ENCODE peak calls at places on chromosomes 7 and 10, in six cellular contexts. U is cardiac fibroblast, Z is AG10803, X is adrenal gland, N is epithelial cell of esophagus, E is small intestine. O is an unnamed sample.

GRCh38 chr10:112221545-112221944 is 38.0 kb upstream of the GPAM start:
- DNase-seq in U (no peak), Z (peak; percentile 34), X (no peak), N (peak; percentile 37), E (no peak), O (no peak)

GRCh38 chr10:127977368-127978009 is 70.6 kb downstream of the PTPRE start:
- DNase-seq in U (peak; percentile 78), Z (peak; percentile 73), X (peak; percentile 93), N (peak; percentile 52), E (no peak), O (peak; percentile 64)

GRCh38 chr10:79146611-79147130 is 77.9 kb downstream of the ZMIZ1 start:
- DNase-seq in U (no peak), Z (peak; percentile 80), X (peak; percentile 94), N (no peak), E (no peak), O (peak; percentile 78)

GRCh38 chr7:142583424-142583823 is 165.8 kb upstream of the PRSS1 start:
- DNase-seq in U (peak; percentile 53), Z (peak; percentile 68), X (peak; percentile 58), N (peak; percentile 96), E (no peak), O (no peak)

GRCh38 chr7:152451356-152451755 is 15.6 kb upstream of the KMT2C start:
- DNase-seq in U (no peak), Z (no peak), X (no peak), N (no peak), E (no peak), O (no peak)

GRCh38 chr10:88157981-88158465 is 294.6 kb downstream of the PTEN start:
- DNase-seq in U (peak; percentile 83), Z (peak; percentile 87), X (peak; percentile 43), N (peak; percentile 76), E (peak; percentile 13), O (no peak)

GRCh38 chr7:148118371-148118770 is 472.2 kb upstream of the C7orf33 start:
- DNase-seq in U (no peak), Z (peak; percentile 25), X (no peak), N (no peak), E (no peak), O (no peak)

GRCh38 chr10:30199376-30200018 is 140.1 kb upstream of the JCAD start:
- DNase-seq in U (no peak), Z (no peak), X (no peak), N (peak; percentile 62), E (no peak), O (no peak)

GRCh38 chr10:10141983-10142382 is 875.7 kb upstream of the CELF2 start:
- DNase-seq in U (no peak), Z (no peak), X (no peak), N (no peak), E (no peak), O (no peak)

GRCh38 chr10:36023939-36024338 is 381.8 kb upstream of the FZD8 start:
- DNase-seq in U (peak; percentile 72), Z (peak; percentile 95), X (peak; percentile 32), N (peak; percentile 90), E (no peak), O (no peak)

GRCh38 chr10:71443676-71444075 is 47.0 kb downstream of the CDH23 start:
- DNase-seq in U (no peak), Z (no peak), X (no peak), N (no peak), E (no peak), O (no peak)

GRCh38 chr7:130063036-130063435 is 7.3 kb upstream of the KLHDC10 start:
- DNase-seq in U (peak; percentile 54), Z (peak; percentile 19), X (peak; percentile 78), N (peak; percentile 40), E (peak; percentile 17), O (peak; percentile 51)

GRCh38 chr10:5424751-5425150 is 12.4 kb downstream of the NET1 start:
- DNase-seq in U (no peak), Z (no peak), X (no peak), N (no peak), E (no peak), O (no peak)

GRCh38 chr7:100432053-100432452 is 2.4 kb downstream of the MEPCE start:
- DNase-seq in U (no peak), Z (no peak), X (no peak), N (no peak), E (no peak), O (no peak)

DNA sequence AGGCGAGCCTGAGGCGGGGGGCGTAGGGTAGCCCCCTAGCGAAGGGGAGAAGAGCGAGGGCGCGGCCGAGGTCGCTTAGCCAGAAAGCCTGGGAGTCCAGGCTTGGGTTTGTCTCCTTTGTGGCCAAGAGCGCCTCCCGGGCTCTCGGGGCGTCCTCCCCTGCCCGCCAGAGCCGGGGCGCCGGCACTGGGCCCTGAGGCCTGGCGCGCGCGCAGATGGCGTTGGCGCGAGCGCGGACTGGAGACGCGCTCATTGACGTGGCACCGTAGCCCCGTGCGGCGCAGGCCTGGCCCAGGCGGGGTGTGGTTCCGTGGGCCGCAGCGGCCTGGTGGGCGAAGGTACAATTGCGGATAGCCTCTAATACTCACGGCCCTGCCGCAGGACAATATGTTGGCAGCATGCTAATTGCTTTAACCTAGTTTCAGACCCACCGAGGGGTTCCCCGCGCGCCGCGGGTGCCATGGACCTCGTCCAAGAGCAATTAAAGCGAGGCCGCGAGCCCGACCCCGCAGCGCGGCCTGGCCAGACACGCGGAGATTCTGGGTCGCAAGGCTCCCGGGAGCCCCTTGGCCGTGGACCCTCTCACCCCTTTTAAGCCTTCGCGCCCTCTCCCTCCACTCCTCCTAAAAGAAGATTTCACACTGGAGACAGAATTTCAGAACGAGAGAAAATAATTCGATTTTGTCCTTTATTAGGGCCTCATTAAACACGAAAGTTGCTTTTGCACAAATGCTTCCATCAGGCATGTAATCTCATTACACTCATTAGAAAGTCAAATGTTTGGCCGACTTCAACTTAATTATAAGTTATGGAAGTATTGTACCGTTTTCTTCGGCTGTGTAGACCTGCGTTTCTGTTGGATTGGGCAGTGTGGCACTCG is 3.1 kb downstream of the PTF1A start:
- DNase-seq in U (no peak), Z (no peak), X (no peak), N (no peak), E (no peak), O (no peak)
- H3K4me3 ChIP-seq in U (no peak overlapping the region), Z (no peak overlapping the region), X (no peak overlapping the region), N (no peak overlapping the region), E (no peak overlapping the region), O (no peak overlapping the region)

DNA sequence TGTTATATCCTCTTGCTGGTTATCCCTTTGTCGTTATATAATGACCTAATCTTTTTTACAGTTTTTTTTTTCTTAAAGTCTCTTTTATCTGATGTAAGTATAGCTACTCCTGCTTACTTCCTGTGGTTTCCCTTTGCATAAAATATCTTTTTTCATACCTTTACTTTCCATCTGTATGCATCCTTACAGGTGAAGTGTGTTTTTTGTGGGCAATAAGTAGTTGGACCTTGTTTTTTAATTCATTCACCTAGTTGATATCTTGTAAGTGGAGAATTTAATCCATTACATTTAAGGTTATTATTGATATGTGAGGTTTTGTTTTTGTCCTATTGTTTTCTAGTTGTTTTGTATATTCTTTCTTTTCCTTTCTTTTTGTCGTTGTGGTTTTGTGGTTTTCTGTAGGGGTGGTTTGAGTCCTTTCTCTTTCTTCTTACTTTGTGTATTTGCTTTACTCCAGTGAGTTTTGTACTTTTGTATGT is 168.6 kb downstream of the MLLT10 start:
- DNase-seq in U (no peak), Z (no peak), X (no peak), N (no peak), E (no peak), O (no peak)
- H3K4me3 ChIP-seq in U (no peak overlapping the region), Z (no peak overlapping the region), X (no peak overlapping the region), N (no peak overlapping the region), E (no peak overlapping the region), O (no peak overlapping the region)

GRCh38 chr10:92594194-92594593 is 1.3 kb downstream of the KIF11 start:
- DNase-seq in U (no peak), Z (no peak), X (no peak), N (no peak), E (peak; percentile 7), O (no peak)
- H3K4me3 ChIP-seq in U (peak overlapping the region; percentile 85), Z (peak overlapping the region; percentile 80), X (no peak overlapping the region), N (peak overlapping the region; percentile 88), E (no peak overlapping the region), O (no peak overlapping the region)

GRCh38 chr7:57437581-57437980 is 12.4 kb upstream of the ZNF716 start:
- DNase-seq in U (no peak), Z (no peak), X (no peak), N (no peak), E (no peak), O (peak; percentile 14)

GRCh38 chr7:57427594-57427993 is 22.4 kb upstream of the ZNF716 start:
- DNase-seq in U (no peak), Z (no peak), X (no peak), N (no peak), E (no peak), O (peak; percentile 25)

GRCh38 chr7:57427146-57427545 is 22.8 kb upstream of the ZNF716 start:
- DNase-seq in U (no peak), Z (no peak), X (no peak), N (no peak), E (no peak), O (peak; percentile 25)

GRCh38 chr7:57438244-57438643 is 11.7 kb upstream of the ZNF716 start:
- DNase-seq in U (no peak), Z (no peak), X (no peak), N (no peak), E (no peak), O (peak; percentile 7)

DNA sequence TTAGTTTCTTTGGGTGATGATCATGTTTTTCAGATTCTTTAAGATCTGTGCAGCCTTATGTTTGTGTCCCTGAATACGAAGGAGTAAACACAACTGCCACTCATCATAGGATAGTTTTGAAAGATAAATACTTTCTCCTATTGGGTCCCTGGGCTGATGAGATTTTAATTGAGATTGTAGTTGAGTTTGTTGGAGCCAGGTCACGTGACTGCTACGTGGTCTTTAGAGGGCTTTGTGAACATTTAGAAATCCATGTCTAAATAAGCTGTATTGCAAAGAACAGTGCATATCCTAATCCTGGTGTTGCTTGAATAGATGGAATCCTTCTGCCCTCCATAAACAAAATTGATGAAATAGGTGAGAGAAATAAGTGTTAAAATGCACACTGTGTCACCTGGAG is 17.4 kb upstream of the ZNF716 start:
- DNase-seq in U (no peak), Z (no peak), X (no peak), N (no peak), E (no peak), O (no peak)
- H3K4me3 ChIP-seq in U (no peak overlapping the region), Z (no peak overlapping the region), X (no peak overlapping the region), N (no peak overlapping the region), E (no peak overlapping the region), O (no peak overlapping the region)

DNA sequence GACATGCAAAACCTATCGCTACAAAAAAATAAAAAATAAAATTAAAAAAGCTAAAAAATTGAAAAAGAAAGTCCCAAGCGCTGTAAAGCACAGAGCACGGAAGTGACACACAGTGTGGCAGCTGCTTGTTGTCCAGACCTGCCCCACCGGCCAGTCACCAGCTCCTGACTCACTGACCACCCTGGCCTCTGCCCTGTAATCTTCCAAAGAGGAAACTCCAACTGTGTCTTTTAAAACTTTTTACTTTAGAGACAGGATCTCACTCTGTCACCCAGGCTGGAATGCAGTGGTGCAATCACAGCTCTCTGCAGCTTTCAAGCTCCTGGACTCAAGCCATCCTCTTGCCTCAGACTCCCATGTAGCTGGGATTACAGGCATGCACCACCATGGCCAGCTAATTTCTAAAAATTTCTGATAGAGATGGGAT is 23.6 kb downstream of the GNA12 start:
- DNase-seq in U (peak; percentile 97), Z (peak; percentile 97), X (peak; percentile 94), N (peak; percentile 92), E (no peak), O (peak; percentile 79)
- H3K4me3 ChIP-seq in U (no peak overlapping the region), Z (no peak overlapping the region), X (no peak overlapping the region), N (no peak overlapping the region), E (no peak overlapping the region), O (no peak overlapping the region)

DNA sequence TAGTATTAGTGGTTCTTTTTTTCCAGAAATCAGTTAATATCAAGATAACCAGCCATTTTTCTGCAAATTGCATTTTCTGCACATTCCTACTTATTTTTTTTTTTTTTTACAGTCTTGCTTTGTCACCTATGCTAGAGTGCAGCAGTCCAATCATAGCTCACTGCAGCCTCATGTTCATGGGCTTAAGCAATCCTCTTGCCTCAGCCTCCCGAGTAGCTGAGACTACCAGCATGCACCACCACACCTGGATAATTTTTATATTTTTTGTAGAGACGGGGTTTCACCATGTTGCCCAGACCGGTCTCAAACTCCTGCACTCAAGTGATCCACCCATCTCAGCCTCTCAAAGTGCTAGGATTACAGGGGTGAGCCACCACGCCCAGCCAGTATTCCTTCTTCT is 38.0 kb upstream of the ARHGAP12 start:
- DNase-seq in U (no peak), Z (no peak), X (no peak), N (no peak), E (no peak), O (no peak)
- H3K4me3 ChIP-seq in U (no peak overlapping the region), Z (no peak overlapping the region), X (no peak overlapping the region), N (no peak overlapping the region), E (no peak overlapping the region), O (no peak overlapping the region)